ENCODE peak calls at places on chromosome 21, in nine cellular contexts. One of them, this sample, is unnamed.

GRCh38 chr21:42312626-42313104 is 2.5 kb downstream of the TFF3 start:
- DNase-seq in heart left ventricle: no peak
- DNase-seq in hepatocyte: no peak
- DNase-seq in lower lobe of right lung: no peak
- DNase-seq in CD4-positive, alpha-beta T cell: no peak
- DNase-seq in GDM1: no peak
- DNase-seq in hypothalamus: no peak
- DNase-seq in stomach: no peak
- DNase-seq in aorta: no peak
- DNase-seq in this sample: no peak

GRCh38 chr21:34967509-34968289 is 81.4 kb downstream of the RUNX1 start:
- DNase-seq in heart left ventricle: no peak
- DNase-seq in hepatocyte: peak
- DNase-seq in lower lobe of right lung: no peak
- DNase-seq in CD4-positive, alpha-beta T cell: no peak
- DNase-seq in GDM1: no peak
- DNase-seq in hypothalamus: no peak
- DNase-seq in stomach: no peak
- DNase-seq in aorta: no peak
- DNase-seq in this sample: no peak

GRCh38 chr21:10272216-10272615 is 249.2 kb upstream of the TPTE start:
- DNase-seq in heart left ventricle: no peak
- DNase-seq in hepatocyte: no peak
- DNase-seq in lower lobe of right lung: peak
- DNase-seq in CD4-positive, alpha-beta T cell: no peak
- DNase-seq in GDM1: no peak
- DNase-seq in hypothalamus: no peak
- DNase-seq in stomach: no peak
- DNase-seq in aorta: peak
- DNase-seq in this sample: no peak

GRCh38 chr21:39007985-39008384 is 175.3 kb downstream of the PSMG1 start:
- DNase-seq in heart left ventricle: no peak
- DNase-seq in hepatocyte: no peak
- DNase-seq in lower lobe of right lung: no peak
- DNase-seq in CD4-positive, alpha-beta T cell: no peak
- DNase-seq in GDM1: no peak
- DNase-seq in hypothalamus: no peak
- DNase-seq in stomach: no peak
- DNase-seq in aorta: no peak
- DNase-seq in this sample: no peak

GRCh38 chr21:38720074-38720473 is 85.7 kb upstream of the ETS2 start:
- DNase-seq in heart left ventricle: no peak
- DNase-seq in hepatocyte: no peak
- DNase-seq in lower lobe of right lung: no peak
- DNase-seq in CD4-positive, alpha-beta T cell: no peak
- DNase-seq in GDM1: no peak
- DNase-seq in hypothalamus: no peak
- DNase-seq in stomach: no peak
- DNase-seq in aorta: no peak
- DNase-seq in this sample: no peak

GRCh38 chr21:42925114-42925907 is at the start of gene ERVH48-1:
- DNase-seq in heart left ventricle: no peak
- DNase-seq in hepatocyte: peak
- DNase-seq in lower lobe of right lung: no peak
- DNase-seq in CD4-positive, alpha-beta T cell: no peak
- DNase-seq in GDM1: no peak
- DNase-seq in hypothalamus: no peak
- DNase-seq in stomach: no peak
- DNase-seq in aorta: peak
- DNase-seq in this sample: no peak

GRCh38 chr21:15895142-15896106 is 165.6 kb downstream of the USP25 start:
- DNase-seq in heart left ventricle: no peak
- DNase-seq in hepatocyte: no peak
- DNase-seq in lower lobe of right lung: no peak
- DNase-seq in CD4-positive, alpha-beta T cell: no peak
- DNase-seq in GDM1: no peak
- DNase-seq in hypothalamus: no peak
- DNase-seq in stomach: no peak
- DNase-seq in aorta: no peak
- DNase-seq in this sample: no peak

GRCh38 chr21:29117372-29117955 is 13.0 kb upstream of the MAP3K7CL start:
- DNase-seq in heart left ventricle: no peak
- DNase-seq in hepatocyte: no peak
- DNase-seq in lower lobe of right lung: no peak
- DNase-seq in CD4-positive, alpha-beta T cell: no peak
- DNase-seq in GDM1: no peak
- DNase-seq in hypothalamus: no peak
- DNase-seq in stomach: no peak
- DNase-seq in aorta: no peak
- DNase-seq in this sample: no peak

GRCh38 chr21:42495765-42496119 is 282 bp downstream of the RSPH1 start:
- DNase-seq in heart left ventricle: no peak
- DNase-seq in hepatocyte: peak
- DNase-seq in lower lobe of right lung: no peak
- DNase-seq in CD4-positive, alpha-beta T cell: no peak
- DNase-seq in GDM1: no peak
- DNase-seq in hypothalamus: peak
- DNase-seq in stomach: no peak
- DNase-seq in aorta: no peak
- DNase-seq in this sample: no peak

GRCh38 chr21:29302340-29302991 is 3.7 kb downstream of the BACH1 start:
- DNase-seq in heart left ventricle: no peak
- DNase-seq in hepatocyte: peak
- DNase-seq in lower lobe of right lung: no peak
- DNase-seq in CD4-positive, alpha-beta T cell: no peak
- DNase-seq in GDM1: no peak
- DNase-seq in hypothalamus: no peak
- DNase-seq in stomach: no peak
- DNase-seq in aorta: no peak
- DNase-seq in this sample: no peak

GRCh38 chr21:46572850-46573249 is 32.0 kb downstream of the S100B start:
- DNase-seq in heart left ventricle: no peak
- DNase-seq in hepatocyte: no peak
- DNase-seq in lower lobe of right lung: no peak
- DNase-seq in CD4-positive, alpha-beta T cell: no peak
- DNase-seq in GDM1: no peak
- DNase-seq in hypothalamus: no peak
- DNase-seq in stomach: no peak
- DNase-seq in aorta: no peak
- DNase-seq in this sample: no peak

GRCh38 chr21:36480618-36481017 is 696 bp upstream of the CLDN14 start:
- DNase-seq in heart left ventricle: no peak
- DNase-seq in hepatocyte: no peak
- DNase-seq in lower lobe of right lung: no peak
- DNase-seq in CD4-positive, alpha-beta T cell: no peak
- DNase-seq in GDM1: no peak
- DNase-seq in hypothalamus: no peak
- DNase-seq in stomach: no peak
- DNase-seq in aorta: no peak
- DNase-seq in this sample: no peak

GRCh38 chr21:35963920-35964451 is 96.3 kb downstream of the SETD4 start:
- DNase-seq in heart left ventricle: no peak
- DNase-seq in hepatocyte: no peak
- DNase-seq in lower lobe of right lung: no peak
- DNase-seq in CD4-positive, alpha-beta T cell: no peak
- DNase-seq in GDM1: no peak
- DNase-seq in hypothalamus: no peak
- DNase-seq in stomach: no peak
- DNase-seq in aorta: no peak
- DNase-seq in this sample: no peak

GRCh38 chr21:44263768-44264167 is 2.1 kb upstream of the DNMT3L start:
- DNase-seq in heart left ventricle: no peak
- DNase-seq in hepatocyte: no peak
- DNase-seq in lower lobe of right lung: no peak
- DNase-seq in CD4-positive, alpha-beta T cell: no peak
- DNase-seq in GDM1: no peak
- DNase-seq in hypothalamus: no peak
- DNase-seq in stomach: no peak
- DNase-seq in aorta: no peak
- DNase-seq in this sample: no peak

GRCh38 chr21:27156666-27157065 is 189.8 kb upstream of the ADAMTS5 start:
- DNase-seq in heart left ventricle: no peak
- DNase-seq in hepatocyte: no peak
- DNase-seq in lower lobe of right lung: no peak
- DNase-seq in CD4-positive, alpha-beta T cell: no peak
- DNase-seq in GDM1: no peak
- DNase-seq in hypothalamus: no peak
- DNase-seq in stomach: no peak
- DNase-seq in aorta: no peak
- DNase-seq in this sample: no peak

GRCh38 chr21:46620846-46621245 is 14.6 kb upstream of the PRMT2 start:
- DNase-seq in heart left ventricle: no peak
- DNase-seq in hepatocyte: no peak
- DNase-seq in lower lobe of right lung: no peak
- DNase-seq in CD4-positive, alpha-beta T cell: no peak
- DNase-seq in GDM1: no peak
- DNase-seq in hypothalamus: no peak
- DNase-seq in stomach: no peak
- DNase-seq in aorta: no peak
- DNase-seq in this sample: no peak

GRCh38 chr21:25658427-25658980 is 19.4 kb downstream of the JAM2 start:
- DNase-seq in heart left ventricle: no peak
- DNase-seq in hepatocyte: no peak
- DNase-seq in lower lobe of right lung: no peak
- DNase-seq in CD4-positive, alpha-beta T cell: no peak
- DNase-seq in GDM1: no peak
- DNase-seq in hypothalamus: no peak
- DNase-seq in stomach: no peak
- DNase-seq in aorta: no peak
- DNase-seq in this sample: no peak

GRCh38 chr21:39020751-39021474 is 162.3 kb downstream of the PSMG1 start:
- DNase-seq in heart left ventricle: no peak
- DNase-seq in hepatocyte: no peak
- DNase-seq in lower lobe of right lung: peak
- DNase-seq in CD4-positive, alpha-beta T cell: no peak
- DNase-seq in GDM1: peak
- DNase-seq in hypothalamus: no peak
- DNase-seq in stomach: no peak
- DNase-seq in aorta: peak
- DNase-seq in this sample: no peak

GRCh38 chr21:33682992-33683627 is 40.8 kb downstream of the ITSN1 start:
- DNase-seq in heart left ventricle: no peak
- DNase-seq in hepatocyte: peak
- DNase-seq in lower lobe of right lung: no peak
- DNase-seq in CD4-positive, alpha-beta T cell: no peak
- DNase-seq in GDM1: no peak
- DNase-seq in hypothalamus: no peak
- DNase-seq in stomach: no peak
- DNase-seq in aorta: no peak
- DNase-seq in this sample: no peak

GRCh38 chr21:44065428-44065827 is 41.8 kb upstream of the PWP2 start:
- DNase-seq in heart left ventricle: no peak
- DNase-seq in hepatocyte: no peak
- DNase-seq in lower lobe of right lung: no peak
- DNase-seq in CD4-positive, alpha-beta T cell: peak
- DNase-seq in GDM1: peak
- DNase-seq in hypothalamus: no peak
- DNase-seq in stomach: peak
- DNase-seq in aorta: no peak
- DNase-seq in this sample: no peak

GRCh38 chr21:29092102-29092959 is 18.9 kb upstream of the CCT8 start:
- DNase-seq in heart left ventricle: no peak
- DNase-seq in hepatocyte: no peak
- DNase-seq in lower lobe of right lung: no peak
- DNase-seq in CD4-positive, alpha-beta T cell: no peak
- DNase-seq in GDM1: no peak
- DNase-seq in hypothalamus: no peak
- DNase-seq in stomach: no peak
- DNase-seq in aorta: no peak
- DNase-seq in this sample: no peak

GRCh38 chr21:14762309-14762708 is 216.2 kb upstream of the SAMSN1 start:
- DNase-seq in heart left ventricle: no peak
- DNase-seq in hepatocyte: no peak
- DNase-seq in lower lobe of right lung: no peak
- DNase-seq in CD4-positive, alpha-beta T cell: no peak
- DNase-seq in GDM1: no peak
- DNase-seq in hypothalamus: no peak
- DNase-seq in stomach: no peak
- DNase-seq in aorta: no peak
- DNase-seq in this sample: no peak

GRCh38 chr21:20639026-20639425 is 359.2 kb upstream of the NCAM2 start:
- DNase-seq in heart left ventricle: no peak
- DNase-seq in hepatocyte: no peak
- DNase-seq in lower lobe of right lung: no peak
- DNase-seq in CD4-positive, alpha-beta T cell: no peak
- DNase-seq in GDM1: no peak
- DNase-seq in hypothalamus: no peak
- DNase-seq in stomach: no peak
- DNase-seq in aorta: no peak
- DNase-seq in this sample: no peak

GRCh38 chr21:29135481-29135880 is 5.0 kb downstream of the MAP3K7CL start:
- DNase-seq in heart left ventricle: no peak
- DNase-seq in hepatocyte: no peak
- DNase-seq in lower lobe of right lung: no peak
- DNase-seq in CD4-positive, alpha-beta T cell: no peak
- DNase-seq in GDM1: no peak
- DNase-seq in hypothalamus: no peak
- DNase-seq in stomach: no peak
- DNase-seq in aorta: no peak
- DNase-seq in this sample: no peak

GRCh38 chr21:45103966-45104520 is 29.7 kb downstream of the ADARB1 start:
- DNase-seq in heart left ventricle: no peak
- DNase-seq in hepatocyte: no peak
- DNase-seq in lower lobe of right lung: no peak
- DNase-seq in CD4-positive, alpha-beta T cell: no peak
- DNase-seq in GDM1: no peak
- DNase-seq in hypothalamus: no peak
- DNase-seq in stomach: no peak
- DNase-seq in aorta: no peak
- DNase-seq in this sample: no peak

GRCh38 chr21:34690793-34691175 is 22.0 kb downstream of the CLIC6 start:
- DNase-seq in heart left ventricle: no peak
- DNase-seq in hepatocyte: no peak
- DNase-seq in lower lobe of right lung: no peak
- DNase-seq in CD4-positive, alpha-beta T cell: no peak
- DNase-seq in GDM1: no peak
- DNase-seq in hypothalamus: no peak
- DNase-seq in stomach: no peak
- DNase-seq in aorta: no peak
- DNase-seq in this sample: no peak

This sample was measured in DMS 273 treated with DMSO at 0.1 percent for 48 hours.